ENCODE peak calls at places on chromosome 9, in five cellular contexts. C, M, P, D and Z are unnamed samples.

GRCh38 chr9:36891341-36891811 is 142.7 kb downstream of the PAX5 start:
- DNase-seq in C (no peak), M (no peak), P (no peak), D (no peak), Z (no peak)

GRCh38 chr9:108743901-108744371 is 111.8 kb downstream of the ACTL7B start:
- DNase-seq in C (no peak), M (no peak), P (no peak), D (no peak), Z (no peak)

GRCh38 chr9:123866497-123866896 is 63.4 kb downstream of the DENND1A start:
- DNase-seq in C (no peak), M (no peak), P (no peak), D (no peak), Z (no peak)

GRCh38 chr9:126719677-126720435 is 85.0 kb upstream of the ZBTB43 start:
- DNase-seq in C (peak; percentile 82), M (peak; percentile 88), P (peak; percentile 74), D (peak; percentile 49), Z (peak; percentile 76)

GRCh38 chr9:114169940-114170791 is 14.8 kb downstream of the COL27A1 start:
- DNase-seq in C (no peak), M (no peak), P (no peak), D (no peak), Z (no peak)

GRCh38 chr9:96509026-96509425 is 59.1 kb downstream of the HABP4 start:
- DNase-seq in C (no peak), M (no peak), P (no peak), D (no peak), Z (no peak)

GRCh38 chr9:125439434-125440272 is 178.0 kb downstream of the GAPVD1 start:
- DNase-seq in C (no peak), M (peak; percentile 41), P (no peak), D (no peak), Z (no peak)

GRCh38 chr9:127451681-127452480 is 571 bp downstream of the LRSAM1 start:
- DNase-seq in C (peak; percentile 42), M (peak; percentile 76), P (no peak), D (peak; percentile 55), Z (peak; percentile 16)

GRCh38 chr9:72305102-72305546 is 59.9 kb downstream of the ZFAND5 start:
- DNase-seq in C (no peak), M (no peak), P (peak; percentile 0), D (no peak), Z (no peak)

GRCh38 chr9:71928376-71928775 is 16.9 kb downstream of the C9orf85 start:
- DNase-seq in C (no peak), M (no peak), P (no peak), D (peak; percentile 38), Z (no peak)

GRCh38 chr9:74940600-74940999 is 12.1 kb downstream of the C9orf40 start:
- DNase-seq in C (no peak), M (no peak), P (no peak), D (peak; percentile 66), Z (no peak)

GRCh38 chr9:125089331-125089730 is 54.0 kb downstream of the SCAI start:
- DNase-seq in C (no peak), M (no peak), P (no peak), D (no peak), Z (no peak)

GRCh38 chr9:124695280-124695890 is 75.7 kb downstream of the NR6A1 start:
- DNase-seq in C (no peak), M (no peak), P (no peak), D (peak; percentile 79), Z (no peak)

GRCh38 chr9:5596173-5596572 is 32.7 kb upstream of the RIC1 start:
- DNase-seq in C (no peak), M (no peak), P (no peak), D (no peak), Z (no peak)

GRCh38 chr9:32550046-32550608 is 2.0 kb upstream of the SMIM27 start:
- DNase-seq in C (no peak), M (no peak), P (no peak), D (peak; percentile 21), Z (no peak)

GRCh38 chr9:100011062-100011681 is 87.6 kb downstream of the ERP44 start:
- DNase-seq in C (peak; percentile 8), M (no peak), P (no peak), D (peak; percentile 48), Z (no peak)

GRCh38 chr9:129176786-129177442 is 1.1 kb downstream of the IER5L start:
- DNase-seq in C (no peak), M (peak; percentile 71), P (no peak), D (peak; percentile 26), Z (no peak)

GRCh38 chr9:69946800-69947437 is 96.7 kb upstream of the MAMDC2 start:
- DNase-seq in C (no peak), M (no peak), P (no peak), D (peak; percentile 92), Z (no peak)

GRCh38 chr9:98771209-98771874 is 25.0 kb downstream of the ANKS6 start:
- DNase-seq in C (no peak), M (no peak), P (no peak), D (no peak), Z (no peak)